ENCODE peak calls at places on chromosomes 11 and 22, in eight cellular contexts. L, K, P, Z, U, X, A and N are unnamed samples.

GRCh38 chr22:50157976-50158375 is 12.6 kb upstream of the PANX2 start:
- DNase-seq in L (no peak), K (no peak), P (no peak), Z (no peak), U (no peak), X (no peak), A (no peak), N (no peak)

GRCh38 chr22:17875156-17875555 is 100.9 kb upstream of the BID start:
- DNase-seq in L (no peak), K (no peak), P (no peak), Z (no peak), U (no peak), X (no peak), A (no peak), N (no peak)

GRCh38 chr11:91220476-91221202 is 997.8 kb upstream of the CHORDC1 start:
- DNase-seq in L (no peak), K (peak), P (no peak), Z (no peak), U (no peak), X (no peak), A (no peak), N (no peak)

GRCh38 chr11:134228625-134229024 is 4.2 kb downstream of the VPS26B start:
- DNase-seq in L (no peak), K (no peak), P (peak), Z (no peak), U (no peak), X (no peak), A (no peak), N (no peak)

GRCh38 chr22:49266561-49267519 is 560.8 kb downstream of the BRD1 start:
- DNase-seq in L (no peak), K (no peak), P (no peak), Z (no peak), U (no peak), X (no peak), A (no peak), N (no peak)

GRCh38 chr11:10026514-10026913 is 267.5 kb downstream of the SBF2 start:
- DNase-seq in L (peak), K (no peak), P (peak), Z (no peak), U (no peak), X (no peak), A (no peak), N (no peak)

GRCh38 chr11:5136246-5136645 is 1.9 kb downstream of the OR52A5 start:
- DNase-seq in L (no peak), K (no peak), P (no peak), Z (no peak), U (no peak), X (no peak), A (no peak), N (no peak)

GRCh38 chr11:77752518-77752917 is 68.0 kb downstream of the RSF1 start:
- DNase-seq in L (no peak), K (peak), P (no peak), Z (no peak), U (no peak), X (no peak), A (no peak), N (no peak)

GRCh38 chr11:132168326-132168725 is 797.9 kb downstream of the NTM start:
- DNase-seq in L (no peak), K (no peak), P (no peak), Z (no peak), U (no peak), X (no peak), A (no peak), N (no peak)

GRCh38 chr11:65060913-65061408 is 2.6 kb upstream of the NAALADL1 start:
- DNase-seq in L (peak), K (no peak), P (no peak), Z (no peak), U (no peak), X (no peak), A (no peak), N (no peak)

GRCh38 chr11:64848779-64849599 is 4.5 kb upstream of the CDC42BPG start:
- DNase-seq in L (no peak), K (no peak), P (no peak), Z (no peak), U (no peak), X (no peak), A (no peak), N (no peak)

GRCh38 chr11:124882339-124883071 is 15.2 kb downstream of the ROBO4 start:
- DNase-seq in L (peak), K (no peak), P (no peak), Z (no peak), U (no peak), X (no peak), A (no peak), N (no peak)

GRCh38 chr22:32714458-32715250 is 86.9 kb upstream of the TIMP3 start:
- DNase-seq in L (no peak), K (no peak), P (no peak), Z (no peak), U (no peak), X (no peak), A (no peak), N (no peak)

GRCh38 chr11:102798012-102798746 is at the start of gene MMP1:
- DNase-seq in L (peak), K (no peak), P (no peak), Z (no peak), U (no peak), X (no peak), A (no peak), N (no peak)

GRCh38 chr11:3147257-3147619 is 17.9 kb downstream of the OSBPL5 start:
- DNase-seq in L (peak), K (no peak), P (no peak), Z (no peak), U (no peak), X (no peak), A (no peak), N (no peak)

GRCh38 chr11:65627202-65627601 is 10.7 kb upstream of the SIPA1 start:
- DNase-seq in L (no peak), K (no peak), P (no peak), Z (no peak), U (no peak), X (no peak), A (no peak), N (no peak)

GRCh38 chr11:65047581-65048422 is 6.8 kb downstream of the SAC3D1 start:
- DNase-seq in L (no peak), K (no peak), P (no peak), Z (peak), U (no peak), X (no peak), A (no peak), N (no peak)

GRCh38 chr11:65663634-65664200 is 1.0 kb upstream of the RELA start:
- DNase-seq in L (peak), K (peak), P (no peak), Z (no peak), U (no peak), X (no peak), A (peak), N (no peak)

GRCh38 chr22:26447594-26448329 is 18.7 kb downstream of the ASPHD2 start:
- DNase-seq in L (no peak), K (no peak), P (no peak), Z (no peak), U (no peak), X (no peak), A (no peak), N (no peak)

GRCh38 chr11:128508785-128509518 is 78.4 kb downstream of the ETS1 start:
- DNase-seq in L (peak), K (no peak), P (no peak), Z (no peak), U (no peak), X (no peak), A (no peak), N (no peak)

GRCh38 chr11:85737738-85738137 is 51.7 kb upstream of the CCDC89 start:
- DNase-seq in L (no peak), K (no peak), P (no peak), Z (no peak), U (no peak), X (no peak), A (no peak), N (no peak)

GRCh38 chr22:45865561-45866397 is 111.2 kb downstream of the WNT7B start:
- DNase-seq in L (no peak), K (no peak), P (no peak), Z (peak), U (no peak), X (no peak), A (no peak), N (no peak)

GRCh38 chr22:20211997-20212753 is 55.9 kb downstream of the RTN4R start:
- DNase-seq in L (peak), K (no peak), P (no peak), Z (no peak), U (no peak), X (peak), A (no peak), N (no peak)

GRCh38 chr11:10489444-10489785 is 34.4 kb downstream of the AMPD3 start:
- DNase-seq in L (no peak), K (no peak), P (no peak), Z (peak), U (no peak), X (no peak), A (no peak), N (no peak)

GRCh38 chr11:100980156-100980555 is 149.5 kb downstream of the PGR start:
- DNase-seq in L (no peak), K (no peak), P (no peak), Z (no peak), U (no peak), X (no peak), A (no peak), N (no peak)

GRCh38 chr11:48384670-48385069 is 18.4 kb upstream of the OR4C5 start:
- DNase-seq in L (no peak), K (no peak), P (no peak), Z (no peak), U (no peak), X (no peak), A (no peak), N (no peak)